ENCODE peak calls at places on chromosomes 12 and 14, in seven cellular contexts. A, X, M, O, G, Y and N are unnamed samples.

GRCh38 chr12:60684988-60685655 is 1089.3 kb downstream of the SLC16A7 start:
- DNase-seq in A (no peak), O (no peak), X (no peak), Y (no peak), G (no peak), M (no peak), N (no peak)

GRCh38 chr12:94384030-94384429 is 75.6 kb downstream of the CEP83 start:
- DNase-seq in Y (no peak), O (no peak), A (no peak), G (no peak), X (no peak), M (no peak), N (no peak)

GRCh38 chr14:84857571-84857970 is 672.4 kb upstream of the FLRT2 start:
- DNase-seq in G (no peak), A (no peak), Y (no peak), X (no peak), O (no peak), M (no peak), N (no peak)

GRCh38 chr12:106918746-106919145 is 37.0 kb upstream of the TMEM263 start:
- DNase-seq in A (no peak), Y (no peak), X (no peak), M (peak; percentile 16), G (no peak), O (no peak), N (no peak)

GRCh38 chr12:132140918-132141841 is 2.9 kb downstream of the DDX51 start:
- DNase-seq in A (no peak), G (peak; percentile 52), X (no peak), O (no peak), Y (no peak), M (no peak), N (no peak)

GRCh38 chr14:90381999-90382451 is 14.8 kb upstream of the CALM1 start:
- DNase-seq in A (no peak), Y (no peak), M (no peak), O (no peak), G (no peak), X (no peak), N (no peak)

GRCh38 chr12:113097716-113098427 is 37.7 kb downstream of the RASAL1 start:
- DNase-seq in X (no peak), O (no peak), Y (peak; percentile 69), G (no peak), A (no peak), M (peak; percentile 16), N (no peak)

GRCh38 chr12:132559652-132560420 is 50.5 kb downstream of the LRCOL1 start:
- DNase-seq in Y (no peak), M (peak; percentile 6), X (no peak), G (no peak), O (peak; percentile 30), A (peak; percentile 24), N (no peak)

GRCh38 chr14:64641760-64642159 is 62.5 kb upstream of the PLEKHG3 start:
- DNase-seq in M (no peak), X (no peak), G (no peak), O (no peak), A (no peak), Y (no peak), N (no peak)

GRCh38 chr14:91021115-91021514 is 39.3 kb downstream of the RPS6KA5 start:
- DNase-seq in O (no peak), M (no peak), X (no peak), G (no peak), A (no peak), Y (no peak), N (no peak)

GRCh38 chr12:92854344-92854743 is 74.8 kb downstream of the EEA1 start:
- DNase-seq in G (no peak), O (no peak), M (no peak), Y (no peak), X (no peak), A (no peak), N (no peak)

GRCh38 chr12:12608557-12608957 is 3.1 kb upstream of the CREBL2 start:
- DNase-seq in G (no peak), X (no peak), A (no peak), M (no peak), O (no peak), Y (no peak), N (no peak)

GRCh38 chr12:78700565-78700964 is 164.0 kb upstream of the SYT1 start:
- DNase-seq in A (no peak), M (no peak), G (no peak), Y (no peak), X (no peak), O (no peak), N (no peak)

GRCh38 chr14:56059054-56059453 is 59.2 kb upstream of the PELI2 start:
- DNase-seq in O (no peak), X (no peak), A (no peak), M (no peak), G (no peak), Y (no peak), N (no peak)

GRCh38 chr12:66066071-66066928 is 64.2 kb downstream of the LLPH start:
- DNase-seq in O (no peak), G (no peak), X (no peak), M (peak; percentile 91), A (no peak), Y (no peak), N (no peak)

GRCh38 chr12:130524759-130525158 is 187.1 kb downstream of the PIWIL1 start:
- DNase-seq in A (no peak), G (no peak), X (no peak), M (no peak), Y (no peak), O (no peak), N (no peak)